ENCODE peak calls at places on chromosomes 13 and 19, in seven cellular contexts. U is IMR-90, J is tibial artery, R is A549, D is psoas muscle, G is ovary, B is H1. A is an unnamed sample.

GRCh38 chr19:7294571-7295212 is 478 bp upstream of the INSR start:
- DNase-seq in U (peak), J (peak), R (peak), D (peak), G (peak), B (peak), A (peak)

GRCh38 chr13:108218044-108218974 is at the start of gene ABHD13:
- DNase-seq in U (peak), J (peak), R (peak), D (peak), G (peak), B (peak), A (peak)

GRCh38 chr13:109743706-109744453 is 42.5 kb downstream of the IRS2 start:
- DNase-seq in U (peak), J (no peak), R (peak), D (no peak), G (no peak), B (no peak), A (no peak)

GRCh38 chr19:20247016-20247683 is 80.1 kb downstream of the ZNF486 start:
- DNase-seq in U (no peak), J (no peak), R (no peak), D (no peak), G (peak), B (peak), A (no peak)

GRCh38 chr19:16367269-16367683 is 42.6 kb downstream of the KLF2 start:
- DNase-seq in U (no peak), J (no peak), R (no peak), D (no peak), G (no peak), B (no peak), A (no peak)

GRCh38 chr19:14407889-14408640 is 11.1 kb downstream of the DDX39A start:
- DNase-seq in U (no peak), J (no peak), R (no peak), D (no peak), G (no peak), B (no peak), A (no peak)

GRCh38 chr19:36488118-36488815 is 1.1 kb downstream of the ZNF566 start:
- DNase-seq in U (peak), J (no peak), R (peak), D (no peak), G (no peak), B (no peak), A (no peak)

GRCh38 chr19:4814625-4815425 is 16.7 kb downstream of the TICAM1 start:
- DNase-seq in U (peak), J (no peak), R (no peak), D (no peak), G (no peak), B (no peak), A (no peak)

GRCh38 chr13:112603641-112604220 is 15.8 kb upstream of the TUBGCP3 start:
- DNase-seq in U (peak), J (no peak), R (no peak), D (no peak), G (no peak), B (no peak), A (no peak)

DNA sequence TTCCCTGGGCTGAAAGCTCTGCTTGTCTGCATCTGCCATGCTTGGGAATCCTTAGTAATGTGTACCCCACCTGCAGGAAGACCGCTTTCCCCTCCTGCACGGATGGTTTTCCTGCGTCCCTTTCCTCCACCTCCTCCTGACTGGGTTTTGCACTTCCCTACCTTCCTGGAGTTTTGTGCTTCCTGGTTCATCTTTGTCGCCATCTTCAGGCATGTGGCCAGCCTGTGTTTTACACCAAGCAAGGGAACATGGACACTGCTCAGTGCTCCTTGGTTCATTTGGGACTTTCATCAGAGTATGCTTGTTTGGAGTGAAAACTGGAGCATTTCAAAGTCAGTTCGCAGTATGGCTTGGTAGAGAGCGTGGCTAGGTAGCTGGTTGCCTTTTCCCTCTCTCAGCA is 30.7 kb downstream of the ERICH6B start:
- DNase-seq in U (no peak), J (no peak), R (no peak), D (no peak), G (no peak), B (no peak), A (no peak)
- TF ChIP-seq CTCF in U (peak), J (no peak), R (no peak), D (no peak), G (no peak), B (peak), A (no peak)

GRCh38 chr19:1490020-1490310 is 185 bp downstream of the PCSK4 start:
- DNase-seq in U (no peak), J (no peak), R (no peak), D (no peak), G (no peak), B (no peak), A (peak)

GRCh38 chr19:1490311-1491113 is at the start of gene PCSK4:
- DNase-seq in U (peak), J (peak), R (peak), D (peak), G (peak), B (peak), A (peak)

GRCh38 chr19:1491114-1491848 is at the start of gene REEP6:
- DNase-seq in U (no peak), J (no peak), R (no peak), D (no peak), G (peak), B (no peak), A (no peak)

GRCh38 chr19:1492474-1493006 is 1.6 kb downstream of the REEP6 start:
- DNase-seq in U (no peak), J (no peak), R (no peak), D (no peak), G (no peak), B (no peak), A (no peak)

DNA sequence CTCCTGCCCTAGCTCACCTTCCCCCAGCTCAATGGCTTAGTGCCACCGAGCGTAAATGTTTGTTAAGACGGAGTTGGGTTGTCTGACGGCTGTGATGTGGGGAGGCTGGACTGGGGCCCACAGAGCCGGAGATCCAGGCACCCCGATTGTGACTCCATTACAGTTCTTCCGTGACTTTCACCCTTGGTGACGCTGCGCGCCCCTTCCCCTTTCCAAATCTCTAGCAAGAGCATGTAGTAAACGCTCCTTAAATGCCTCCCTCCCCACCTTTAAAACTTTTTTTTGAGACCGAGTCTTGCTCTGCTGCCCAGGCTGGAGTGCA is 829 bp downstream of the REEP6 start:
- DNase-seq in U (no peak), J (no peak), R (no peak), D (peak), G (no peak), B (no peak), A (no peak)
- H3K4me3 ChIP-seq in U (no peak), J (no peak), R (no peak), D (peak), G (no peak), B (peak), A (peak)

GRCh38 chr19:29321116-29321515 is 108.2 kb upstream of the UQCRFS1 start:
- DNase-seq in U (no peak), J (no peak), R (no peak), D (no peak), G (no peak), B (no peak), A (peak)

GRCh38 chr19:29320611-29321010 is 107.7 kb upstream of the UQCRFS1 start:
- DNase-seq in U (no peak), J (no peak), R (no peak), D (no peak), G (no peak), B (no peak), A (no peak)

GRCh38 chr19:29320076-29320475 is 107.1 kb upstream of the UQCRFS1 start:
- DNase-seq in U (no peak), J (no peak), R (no peak), D (no peak), G (no peak), B (no peak), A (peak)

GRCh38 chr19:29315566-29315965 is 102.6 kb upstream of the UQCRFS1 start:
- DNase-seq in U (no peak), J (no peak), R (no peak), D (no peak), G (no peak), B (no peak), A (no peak)

GRCh38 chr19:29318581-29318980 is 105.6 kb upstream of the UQCRFS1 start:
- DNase-seq in U (no peak), J (no peak), R (no peak), D (no peak), G (no peak), B (no peak), A (no peak)
- H3K27ac ChIP-seq in U (no peak), J (no peak), R (no peak), D (no peak), G (no peak), B (no peak), A (no peak)

GRCh38 chr19:46624958-46625661 is at the start of gene PTGIR:
- DNase-seq in U (peak), J (peak), R (no peak), D (peak), G (no peak), B (no peak), A (peak)
- TF ChIP-seq CTCF in U (no peak), J (no peak), R (no peak), D (no peak), G (no peak), B (no peak), A (no peak)

GRCh38 chr13:21884299-21884878 is 213.5 kb downstream of the FGF9 start:
- DNase-seq in U (no peak), J (no peak), R (no peak), D (no peak), G (no peak), B (no peak), A (no peak)

GRCh38 chr13:21884965-21885567 is 214.2 kb downstream of the FGF9 start:
- DNase-seq in U (no peak), J (no peak), R (no peak), D (no peak), G (no peak), B (no peak), A (no peak)

DNA sequence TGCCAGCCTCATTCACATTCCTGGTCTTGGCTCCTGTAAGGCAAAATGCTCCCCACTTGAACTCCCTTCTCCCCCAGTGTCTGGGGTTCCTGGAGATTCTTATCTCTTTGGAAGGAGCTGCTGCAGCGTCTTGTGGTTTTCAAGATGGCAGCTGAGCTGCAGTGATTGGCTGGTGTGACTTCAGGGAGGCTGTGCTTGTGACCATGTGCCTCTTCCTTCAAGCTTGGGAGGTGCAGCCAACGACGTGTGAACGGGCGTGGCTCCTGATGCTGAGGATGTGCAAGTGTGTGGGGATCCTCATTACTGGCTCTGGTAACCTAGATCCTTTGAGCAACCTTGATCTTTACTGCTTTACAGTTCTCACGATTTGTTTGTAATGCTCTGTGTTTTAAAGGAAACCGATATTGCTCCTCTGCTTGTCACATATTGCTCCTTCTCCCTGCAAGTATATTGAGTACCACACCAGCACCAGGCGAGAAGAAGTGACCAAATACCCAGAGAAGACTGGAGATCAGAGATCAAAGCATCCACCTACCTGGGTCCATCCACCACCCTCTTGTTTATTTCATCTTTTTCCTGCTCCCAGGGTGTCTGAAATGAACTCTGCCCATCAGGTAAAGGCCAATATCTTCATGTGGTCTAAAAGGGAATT is 208.5 kb downstream of the FGF9 start:
- DNase-seq in U (no peak), J (no peak), R (no peak), D (no peak), G (no peak), B (no peak), A (no peak)
- H3K4me3 ChIP-seq in U (no peak), J (no peak), R (no peak), D (no peak), G (no peak), B (no peak), A (no peak)

GRCh38 chr13:30587231-30587630 is 30.5 kb upstream of the USPL1 start:
- DNase-seq in U (no peak), J (no peak), R (no peak), D (no peak), G (no peak), B (no peak), A (no peak)

DNA sequence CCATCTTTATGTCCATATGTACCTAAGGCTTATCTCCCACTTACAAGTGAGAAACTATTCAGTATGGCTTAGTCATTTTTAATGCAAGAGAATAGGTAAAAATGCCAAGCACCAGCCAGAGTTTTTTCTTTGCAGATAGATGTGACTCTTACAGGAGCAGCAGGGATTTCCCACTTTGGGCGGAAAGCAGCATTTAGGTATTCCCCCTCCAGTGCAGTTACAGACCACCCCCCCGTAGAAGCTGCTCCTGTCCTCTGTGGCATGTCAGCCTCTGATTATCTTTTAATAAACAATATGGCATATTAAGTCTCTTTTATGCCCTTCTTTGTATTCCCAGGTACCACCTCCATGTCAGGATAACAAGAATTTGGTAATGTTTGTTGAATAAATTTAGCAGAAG is 24.7 kb upstream of the USPL1 start:
- DNase-seq in U (no peak), J (no peak), R (no peak), D (no peak), G (no peak), B (no peak), A (no peak)
- H3K27ac ChIP-seq in U (no peak), J (no peak), R (no peak), D (no peak), G (no peak), B (no peak), A (no peak)

DNA sequence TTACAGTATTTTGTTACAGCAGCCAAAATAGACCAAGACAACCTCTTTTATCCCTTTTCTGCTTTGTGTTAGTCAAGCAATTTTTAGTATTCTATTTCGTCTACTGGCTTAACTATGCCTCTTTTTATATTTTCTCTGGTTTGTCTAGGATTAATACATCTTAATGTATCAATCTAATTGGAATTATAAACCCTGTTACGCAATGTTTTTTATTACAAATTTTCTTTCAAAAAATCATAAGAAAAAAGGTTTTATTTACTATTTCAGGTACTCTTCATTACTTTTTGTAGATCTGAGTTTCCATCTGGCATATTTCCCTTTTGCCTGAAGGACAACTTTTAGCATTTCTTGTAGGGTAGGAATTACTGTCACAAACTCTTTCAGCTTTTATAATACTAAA is 275.3 kb downstream of the DIAPH3 start:
- DNase-seq in U (no peak), J (no peak), R (no peak), D (no peak), G (no peak), B (no peak), A (no peak)
- TF ChIP-seq CTCF in U (no peak), J (no peak), R (no peak), D (no peak), G (no peak), B (no peak), A (no peak)